ENCODE peak calls at places on chromosome 17, in five cellular contexts. P is hippocampal formation; I is EH; A is activated CD4-positive, alpha-beta memory T cell treated with anti-CD3 and anti-CD28 coated beads, Interleukin-2, amount 10 ng/mL, durations not matched to agents 7 days and 5 days; T is PC-9. E is an unnamed sample.

GRCh38 chr17:58278661-58279015 is 2.1 kb downstream of the MPO start:
- DNase-seq in P (no peak), I (peak; percentile 7), A (no peak), T (no peak), E (no peak)

GRCh38 chr17:19287651-19288050 is 50.5 kb downstream of the EPN2 start:
- DNase-seq in P (no peak), I (no peak), A (no peak), T (no peak), E (no peak)

GRCh38 chr17:78680436-78680835 is 101.6 kb downstream of the CYTH1 start:
- DNase-seq in P (no peak), I (peak; percentile 10), A (no peak), T (no peak), E (no peak)

GRCh38 chr17:45809484-45809883 is 25.4 kb downstream of the CRHR1 start:
- DNase-seq in P (no peak), I (no peak), A (no peak), T (no peak), E (no peak)

GRCh38 chr17:34382586-34383224 is 19.7 kb upstream of the CCL1 start:
- DNase-seq in P (no peak), I (no peak), A (peak; percentile 58), T (no peak), E (peak; percentile 67)

GRCh38 chr17:75832652-75833400 is 11.4 kb downstream of the UNC13D start:
- DNase-seq in P (no peak), I (no peak), A (peak; percentile 48), T (no peak), E (no peak)

GRCh38 chr17:76683921-76684745 is 26.6 kb downstream of the MXRA7 start:
- DNase-seq in P (no peak), I (no peak), A (no peak), T (no peak), E (no peak)

GRCh38 chr17:39175695-39176093 is 9.7 kb upstream of the ARL5C start:
- DNase-seq in P (no peak), I (peak; percentile 43), A (no peak), T (no peak), E (peak; percentile 85)

GRCh38 chr17:82242977-82243647 is 14.3 kb downstream of the SLC16A3 start:
- DNase-seq in P (peak; percentile 77), I (peak; percentile 83), A (no peak), T (no peak), E (no peak)

GRCh38 chr17:37726248-37726647 is 18.6 kb downstream of the HNF1B start:
- DNase-seq in P (no peak), I (peak; percentile 72), A (no peak), T (no peak), E (no peak)

GRCh38 chr17:77526728-77527355 is 386.1 kb downstream of the SEC14L1 start:
- DNase-seq in P (no peak), I (no peak), A (no peak), T (no peak), E (no peak)

GRCh38 chr17:76452646-76453430 is at the start of gene UBE2O:
- DNase-seq in P (peak; percentile 73), I (peak; percentile 86), A (peak; percentile 94), T (peak; percentile 67), E (peak; percentile 76)

GRCh38 chr17:64146418-64147109 is 16.6 kb upstream of the ERN1 start:
- DNase-seq in P (peak; percentile 42), I (peak; percentile 79), A (peak; percentile 46), T (peak; percentile 47), E (peak; percentile 40)

GRCh38 chr17:44779211-44780025 is 20.6 kb downstream of the ADAM11 start:
- DNase-seq in P (peak; percentile 73), I (peak; percentile 83), A (peak; percentile 84), T (peak; percentile 41), E (peak; percentile 39)

GRCh38 chr17:67863624-67864247 is 38.4 kb downstream of the BPTF start:
- DNase-seq in P (no peak), I (no peak), A (no peak), T (no peak), E (no peak)

GRCh38 chr17:45430738-45431530 is 1.7 kb downstream of the ARHGAP27 start:
- DNase-seq in P (no peak), I (no peak), A (peak; percentile 55), T (peak; percentile 82), E (peak; percentile 20)

GRCh38 chr17:3556905-3557767 is 476 bp downstream of the TRPV3 start:
- DNase-seq in P (no peak), I (no peak), A (no peak), T (no peak), E (no peak)

GRCh38 chr17:75850928-75851692 is 4.0 kb downstream of the WBP2 start:
- DNase-seq in P (peak; percentile 44), I (no peak), A (no peak), T (no peak), E (no peak)

GRCh38 chr17:31549121-31549524 is 157.6 kb downstream of the RAB11FIP4 start:
- DNase-seq in P (no peak), I (peak; percentile 39), A (no peak), T (no peak), E (no peak)

GRCh38 chr17:75380315-75380714 is 25.2 kb downstream of the GRB2 start:
- DNase-seq in P (no peak), I (no peak), A (no peak), T (no peak), E (no peak)

GRCh38 chr17:67500261-67500660 is 123.2 kb downstream of the PITPNC1 start:
- DNase-seq in P (no peak), I (peak; percentile 34), A (no peak), T (no peak), E (no peak)

GRCh38 chr17:29049541-29050150 is 6.7 kb downstream of the PIPOX start:
- DNase-seq in P (no peak), I (no peak), A (no peak), T (no peak), E (no peak)

GRCh38 chr17:45648642-45649041 is 135.5 kb upstream of the CRHR1 start:
- DNase-seq in P (no peak), I (no peak), A (no peak), T (no peak), E (no peak)

GRCh38 chr17:73343739-73344454 is 32.1 kb upstream of the CDC42EP4 start:
- DNase-seq in P (no peak), I (no peak), A (no peak), T (peak; percentile 68), E (no peak)

GRCh38 chr17:76682306-76682705 is 28.5 kb downstream of the MXRA7 start:
- DNase-seq in P (no peak), I (peak; percentile 74), A (no peak), T (no peak), E (no peak)

GRCh38 chr17:82900741-82901140 is 60.9 kb upstream of the ZNF750 start:
- DNase-seq in P (no peak), I (peak; percentile 46), A (no peak), T (no peak), E (no peak)

GRCh38 chr17:2468270-2468669 is 43.4 kb downstream of the METTL16 start:
- DNase-seq in P (no peak), I (peak; percentile 16), A (no peak), T (no peak), E (no peak)

GRCh38 chr17:64256913-64257807 is 5.9 kb downstream of the TEX2 start:
- DNase-seq in P (no peak), I (no peak), A (no peak), T (peak; percentile 37), E (no peak)

GRCh38 chr17:74325743-74326379 is at the start of gene KIF19:
- DNase-seq in P (peak; percentile 40), I (no peak), A (peak; percentile 77), T (no peak), E (peak; percentile 37)

GRCh38 chr17:39548494-39548893 is 59.2 kb downstream of the NEUROD2 start:
- DNase-seq in P (no peak), I (no peak), A (no peak), T (no peak), E (no peak)

GRCh38 chr17:48593126-48593829 is at the start of gene HOXB5:
- DNase-seq in P (no peak), I (no peak), A (peak; percentile 44), T (no peak), E (no peak)

GRCh38 chr17:5584383-5584951 is at the start of gene NLRP1:
- DNase-seq in P (peak; percentile 61), I (peak; percentile 96), A (peak; percentile 97), T (no peak), E (peak; percentile 93)

GRCh38 chr17:54991567-54991966 is 23.0 kb downstream of the STXBP4 start:
- DNase-seq in P (no peak), I (no peak), A (no peak), T (no peak), E (no peak)

GRCh38 chr17:28170771-28171170 is 128.3 kb downstream of the NLK start:
- DNase-seq in P (no peak), I (peak; percentile 53), A (no peak), T (no peak), E (no peak)

GRCh38 chr17:45119964-45120363 is 12.4 kb downstream of the PLCD3 start:
- DNase-seq in P (no peak), I (no peak), A (no peak), T (no peak), E (no peak)

GRCh38 chr17:50649042-50649908 is 14.6 kb downstream of the ABCC3 start:
- DNase-seq in P (no peak), I (peak; percentile 31), A (no peak), T (peak; percentile 80), E (no peak)

E was measured in MV-4-11.